ENCODE peak calls at places on chromosomes 5 and 9, in five cellular contexts. G, F, U, P and A are unnamed samples.

GRCh38 chr5:38634961-38635369 is 78.5 kb upstream of the LIFR start:
- DNase-seq in G (peak), F (no peak), U (peak), P (no peak), A (no peak)

GRCh38 chr5:40410939-40411635 is 268.6 kb upstream of the PTGER4 start:
- DNase-seq in G (no peak), F (peak), U (peak), P (no peak), A (no peak)

GRCh38 chr5:178460598-178461425 is 129.4 kb downstream of the COL23A1 start:
- DNase-seq in G (peak), F (peak), U (no peak), P (peak), A (peak)

GRCh38 chr5:172667786-172668735 is 27.0 kb downstream of the NEURL1B start:
- DNase-seq in G (no peak), F (no peak), U (no peak), P (no peak), A (no peak)

GRCh38 chr5:74648835-74649286 is 8.3 kb upstream of the ENC1 start:
- DNase-seq in G (peak), F (peak), U (peak), P (peak), A (peak)

GRCh38 chr5:127650649-127651048 is 1.8 kb downstream of the CTXN3 start:
- DNase-seq in G (no peak), F (peak), U (peak), P (no peak), A (no peak)

GRCh38 chr5:114524221-114524620 is 162.4 kb downstream of the KCNN2 start:
- DNase-seq in G (no peak), F (no peak), U (no peak), P (no peak), A (no peak)

GRCh38 chr5:141095263-141095641 is 837 bp downstream of the PCDHB2 start:
- DNase-seq in G (no peak), F (peak), U (no peak), P (no peak), A (no peak)

GRCh38 chr9:108271646-108272349 is 584.0 kb downstream of the ACTL7B start:
- DNase-seq in G (peak), F (peak), U (peak), P (no peak), A (peak)

GRCh38 chr9:120873512-120873911 is 3.5 kb downstream of the PHF19 start:
- DNase-seq in G (peak), F (no peak), U (peak), P (no peak), A (no peak)

GRCh38 chr5:175444905-175445456 is 999 bp upstream of the DRD1 start:
- DNase-seq in G (no peak), F (no peak), U (no peak), P (no peak), A (no peak)

GRCh38 chr5:1031306-1031959 is 22.8 kb downstream of the NKD2 start:
- DNase-seq in G (no peak), F (no peak), U (no peak), P (no peak), A (no peak)

GRCh38 chr5:150219142-150219541 is 29.3 kb downstream of the SLC6A7 start:
- DNase-seq in G (no peak), F (peak), U (no peak), P (peak), A (no peak)

GRCh38 chr5:94422819-94423218 is 195.6 kb downstream of the KIAA0825 start:
- DNase-seq in G (no peak), F (peak), U (peak), P (no peak), A (peak)

GRCh38 chr5:36688722-36689121 is 82.3 kb downstream of the SLC1A3 start:
- DNase-seq in G (peak), F (peak), U (no peak), P (peak), A (peak)

GRCh38 chr5:96023518-96023917 is 61.9 kb upstream of the ELL2 start:
- DNase-seq in G (no peak), F (peak), U (peak), P (no peak), A (no peak)

GRCh38 chr5:172920995-172921394 is 38.2 kb upstream of the RPL26L1 start:
- DNase-seq in G (no peak), F (no peak), U (no peak), P (no peak), A (no peak)

GRCh38 chr5:606526-607399 is 5.4 kb upstream of the CEP72 start:
- DNase-seq in G (no peak), F (no peak), U (no peak), P (no peak), A (no peak)

GRCh38 chr5:107456281-107456715 is 214.4 kb downstream of the EFNA5 start:
- DNase-seq in G (no peak), F (no peak), U (no peak), P (no peak), A (no peak)

GRCh38 chr9:3576358-3576757 is 50.6 kb upstream of the RFX3 start:
- DNase-seq in G (no peak), F (no peak), U (no peak), P (no peak), A (no peak)

GRCh38 chr5:83145882-83146331 is 68.6 kb downstream of the XRCC4 start:
- DNase-seq in G (no peak), F (peak), U (peak), P (no peak), A (no peak)

GRCh38 chr9:111759762-111760639 is 34.7 kb downstream of the SHOC1 start:
- DNase-seq in G (peak), F (peak), U (peak), P (peak), A (peak)

GRCh38 chr9:75910716-75911115 is 20.2 kb downstream of the PCSK5 start:
- DNase-seq in G (no peak), F (no peak), U (no peak), P (no peak), A (no peak)

GRCh38 chr5:89117131-89117644 is 234.2 kb upstream of the MEF2C start:
- DNase-seq in G (no peak), F (peak), U (peak), P (no peak), A (no peak)

GRCh38 chr5:40416098-40416497 is 263.6 kb upstream of the PTGER4 start:
- DNase-seq in G (no peak), F (no peak), U (no peak), P (no peak), A (no peak)

GRCh38 chr9:14423816-14424261 is 109.9 kb upstream of the NFIB start:
- DNase-seq in G (no peak), F (peak), U (peak), P (no peak), A (no peak)

GRCh38 chr5:35810561-35810960 is 46.1 kb upstream of the IL7R start:
- DNase-seq in G (no peak), F (no peak), U (no peak), P (no peak), A (no peak)

GRCh38 chr9:121472361-121472910 is 27.2 kb downstream of the GGTA1 start:
- DNase-seq in G (no peak), F (no peak), U (no peak), P (no peak), A (no peak)

GRCh38 chr5:78908173-78908901 is 76.8 kb downstream of the ARSB start:
- DNase-seq in G (no peak), F (peak), U (peak), P (no peak), A (peak)

GRCh38 chr9:137404971-137405584 is 17.9 kb downstream of the EXD3 start:
- DNase-seq in G (no peak), F (no peak), U (no peak), P (no peak), A (no peak)

GRCh38 chr5:160926428-160926827 is 74.4 kb upstream of the ATP10B start:
- DNase-seq in G (no peak), F (no peak), U (peak), P (no peak), A (no peak)

GRCh38 chr9:133051281-133051900 is 10.4 kb upstream of the CEL start:
- DNase-seq in G (no peak), F (no peak), U (no peak), P (no peak), A (no peak)

GRCh38 chr5:181189962-181190710 is 14.9 kb downstream of the TRIM7 start:
- DNase-seq in G (no peak), F (peak), U (no peak), P (peak), A (peak)

GRCh38 chr9:24436761-24437160 is 108.9 kb downstream of the IZUMO3 start:
- DNase-seq in G (no peak), F (no peak), U (peak), P (no peak), A (peak)

GRCh38 chr9:113955076-113955752 is 79.1 kb downstream of the ZNF618 start:
- DNase-seq in G (no peak), F (peak), U (peak), P (no peak), A (no peak)

GRCh38 chr9:136551401-136552116 is 5.7 kb upstream of the NOTCH1 start:
- DNase-seq in G (peak), F (peak), U (peak), P (peak), A (peak)

DNA sequence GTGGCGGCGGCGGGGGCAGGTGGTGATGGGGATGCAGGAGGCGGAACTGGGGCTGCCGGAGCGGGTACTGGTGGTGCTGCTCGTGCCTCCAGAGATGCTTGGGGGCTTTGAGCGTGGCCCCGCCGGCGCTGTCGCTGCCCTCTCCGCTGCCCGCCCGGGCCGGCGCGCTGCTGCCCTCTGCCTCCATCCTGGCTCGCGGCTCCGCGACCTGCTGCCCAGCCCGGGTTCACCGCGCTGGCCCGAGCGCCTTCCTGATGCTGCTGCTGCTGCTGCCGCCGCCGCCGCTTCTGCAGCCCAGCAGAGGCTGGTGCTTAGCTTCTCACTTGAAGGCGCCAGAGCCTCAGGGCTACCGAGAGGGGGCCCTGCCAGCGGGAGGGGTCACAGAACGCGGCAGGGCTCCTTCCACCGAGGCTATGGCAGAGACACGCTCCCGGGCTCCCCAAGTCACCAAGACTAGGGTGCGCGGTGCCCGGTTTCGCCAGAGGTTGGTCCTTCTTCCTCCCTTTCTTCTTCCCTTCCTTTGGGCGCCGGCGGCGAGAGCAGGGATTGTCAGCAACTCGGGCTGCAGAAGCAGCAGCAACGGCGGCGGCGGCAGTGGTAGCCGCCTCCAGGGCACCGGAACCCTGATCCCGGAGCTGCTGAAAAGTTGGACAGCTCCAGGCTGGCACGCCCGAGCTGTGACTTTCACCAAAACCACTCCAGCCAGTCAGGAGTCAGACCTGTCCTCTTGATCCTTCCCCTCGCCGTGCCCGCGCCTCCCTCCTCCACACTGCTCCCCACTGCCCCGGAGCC is at the start of gene PDE4D:
- DNase-seq in G (peak), F (peak), U (peak), P (no peak), A (peak)
- H3K4me2 ChIP-seq in G (peak), F (peak), U (peak), P (no peak), A (peak)

DNA sequence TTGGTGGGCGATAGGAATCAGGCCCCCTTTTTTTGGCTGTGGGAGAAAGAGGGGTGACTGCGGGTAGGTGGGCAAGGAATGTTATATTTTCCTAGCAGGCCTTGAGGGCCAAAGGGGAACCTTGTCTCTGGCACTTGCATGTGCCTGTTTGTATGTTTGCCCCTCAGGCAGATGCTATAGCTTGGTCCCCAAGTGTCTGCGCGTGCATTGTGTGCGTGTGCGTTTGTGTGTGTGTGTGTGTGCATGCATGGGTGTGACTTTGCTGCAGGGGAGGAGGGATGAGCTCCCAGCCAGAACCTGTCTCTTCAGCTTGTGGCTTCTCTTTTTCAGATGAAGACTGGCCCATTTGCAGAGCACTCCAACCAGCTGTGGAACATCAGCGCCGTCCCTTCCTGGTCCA is 30.9 kb downstream of the PTPA start:
- DNase-seq in G (no peak), F (no peak), U (no peak), P (peak), A (no peak)
- H3K27ac ChIP-seq in G (peak), F (peak), U (peak), P (peak), A (no peak)

DNA sequence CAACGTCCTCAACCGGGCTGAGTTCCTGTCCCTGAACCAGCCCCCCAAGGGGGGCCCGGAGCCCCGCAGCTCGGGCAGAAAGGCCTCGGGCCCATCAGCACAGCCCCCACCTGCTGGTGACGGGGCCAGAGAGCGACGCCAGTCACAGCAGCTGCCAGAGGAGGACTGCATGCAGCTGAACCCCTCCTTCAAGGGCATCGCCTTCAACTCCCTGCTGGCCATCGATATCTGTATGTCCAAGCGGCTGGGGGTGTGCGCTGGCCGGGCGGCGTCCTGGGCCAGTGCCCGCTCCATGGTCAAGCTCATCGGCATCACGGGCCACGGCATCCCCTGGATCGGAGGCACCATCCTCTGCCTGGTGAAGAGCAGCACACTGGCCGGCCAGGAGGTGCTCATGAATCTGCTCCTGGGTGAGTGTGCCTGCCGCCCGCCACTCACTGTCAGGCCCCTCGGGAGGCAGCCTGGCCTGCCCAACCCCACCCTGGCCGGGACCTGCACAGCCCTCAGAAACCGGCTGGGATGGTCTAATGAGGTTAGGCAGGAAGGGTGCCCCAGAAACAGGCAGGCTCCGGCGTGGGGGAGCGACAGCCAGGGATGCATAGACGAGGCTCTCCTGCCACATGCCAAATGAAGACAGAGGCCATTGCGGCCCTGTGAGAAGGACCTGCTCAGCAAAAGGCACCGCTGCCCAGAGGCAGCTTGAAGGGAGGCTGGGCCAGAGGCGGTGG is 680 bp downstream of the PLPP7 start:
- DNase-seq in G (no peak), F (no peak), U (no peak), P (no peak), A (no peak)
- H3K4me2 ChIP-seq in G (no peak), F (no peak), U (peak), P (no peak), A (peak)

DNA sequence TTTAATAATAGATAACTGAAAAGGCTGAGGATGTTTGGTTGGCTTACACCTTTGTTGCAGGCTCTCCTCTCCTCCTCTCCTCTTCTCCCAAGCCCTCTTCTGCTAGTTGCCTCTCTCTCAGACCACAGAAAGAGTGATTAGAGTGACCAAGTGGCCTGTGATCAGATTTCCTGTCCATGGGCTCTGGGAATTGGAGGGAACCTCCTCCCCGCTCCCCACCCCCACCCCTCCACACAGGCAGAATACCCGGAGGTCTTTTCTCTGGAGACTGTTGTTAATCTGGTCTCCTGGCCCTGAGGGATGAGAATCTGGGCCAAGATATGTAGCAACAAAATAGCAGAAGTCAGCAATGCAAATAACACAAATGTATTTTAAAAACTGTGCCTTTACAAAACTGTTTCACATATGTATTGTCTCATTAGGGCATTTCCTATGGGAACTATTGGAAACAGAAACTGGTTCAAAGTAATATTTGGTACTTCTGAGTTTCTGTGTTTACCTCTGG is 361.3 kb downstream of the NR2F1-AS1 start:
- DNase-seq in G (no peak), F (no peak), U (no peak), P (no peak), A (peak)
- H3K27ac ChIP-seq in G (no peak), F (no peak), U (no peak), P (no peak), A (peak)